ENCODE peak calls at places on chromosomes 16 and 17, in five cellular contexts. I is cardiac muscle cell; T is activated CD4-positive, CD25-positive, alpha-beta regulatory T cell; H is memory B cell; C is activated T-helper 1 cell treated with anti-CD3 and anti-CD28 coated beads, Interleukin-12 subunit alpha, Interleukin-12 subunit beta, Interleukin-2, Interleukin-4 antibody, amounts not matched to agents 30 ng/mL and 10 ng/mL and 1 ng/mL, durations not matched to agents 14 hours and 24 hours and 36 hours. Q is an unnamed sample.

GRCh38 chr16:71775949-71776348 is 32.7 kb downstream of the AP1G1 start:
- DNase-seq in C (no peak), H (no peak), I (no peak), T (no peak), Q (no peak)

GRCh38 chr17:9360610-9361571 is 214.7 kb downstream of the STX8 start:
- DNase-seq in C (no peak), T (no peak), H (no peak), I (peak; percentile 90), Q (no peak)

GRCh38 chr17:60390223-60390622 is 1.7 kb downstream of the USP32 start:
- DNase-seq in C (no peak), T (no peak), I (peak; percentile 85), H (no peak), Q (no peak)

GRCh38 chr17:62981933-62982332 is 15.9 kb downstream of the TANC2 start:
- DNase-seq in I (no peak), T (no peak), C (no peak), H (no peak), Q (no peak)

GRCh38 chr17:50686494-50687199 is 21.1 kb downstream of the ANKRD40 start:
- DNase-seq in I (peak; percentile 80), C (no peak), T (no peak), H (no peak), Q (no peak)

GRCh38 chr17:37736428-37736827 is 8.4 kb downstream of the HNF1B start:
- DNase-seq in T (no peak), H (no peak), C (no peak), I (no peak), Q (no peak)

GRCh38 chr17:31704483-31704882 is 154.6 kb downstream of the COPRS start:
- DNase-seq in T (no peak), C (no peak), I (no peak), H (no peak), Q (no peak)

GRCh38 chr17:41553987-41554680 is 17.7 kb downstream of the KRT9 start:
- DNase-seq in T (no peak), I (no peak), H (no peak), C (no peak), Q (no peak)

GRCh38 chr16:24255446-24256352 is at the start of gene CACNG3:
- DNase-seq in C (peak; percentile 45), H (peak; percentile 44), T (peak; percentile 2), I (peak; percentile 38), Q (peak; percentile 59)

GRCh38 chr16:84246679-84247077 is 6.9 kb upstream of the KCNG4 start:
- DNase-seq in T (no peak), C (no peak), H (no peak), I (no peak), Q (no peak)

GRCh38 chr16:85137323-85138072 is 25.2 kb upstream of the CIBAR2 start:
- DNase-seq in T (no peak), I (peak; percentile 98), H (no peak), C (no peak), Q (no peak)

GRCh38 chr16:89909777-89910716 is 8.6 kb upstream of the MC1R start:
- DNase-seq in T (peak; percentile 22), I (peak; percentile 81), C (peak; percentile 52), H (peak; percentile 73), Q (peak; percentile 58)